ENCODE peak calls at places on chromosome 17, in nine cellular contexts. J is transverse colon, Z is upper lobe of left lung, K is suprapubic skin, W is ovary, E is body of pancreas, C is uterus, O is GM12878, T is A549. A is an unnamed sample.

GRCh38 chr17:16515933-16516332 is 23.9 kb upstream of the LRRC75A start:
- DNase-seq in Z (no peak), K (peak), O (no peak), E (no peak), C (no peak), T (no peak), J (no peak), W (no peak), A (no peak)

GRCh38 chr17:72764632-72765041 is 327.9 kb downstream of the SLC39A11 start:
- DNase-seq in W (no peak), O (no peak), Z (no peak), C (no peak), K (no peak), T (no peak), J (no peak), E (no peak), A (no peak)

GRCh38 chr17:5541610-5542202 is 42.6 kb downstream of the NLRP1 start:
- DNase-seq in J (no peak), T (no peak), Z (no peak), E (no peak), K (peak), O (no peak), W (no peak), C (no peak), A (no peak)

GRCh38 chr17:17119106-17119505 is 76.8 kb downstream of the MPRIP start:
- DNase-seq in K (no peak), C (no peak), Z (peak), T (no peak), O (no peak), W (no peak), E (peak), J (peak), A (no peak)

GRCh38 chr17:7930841-7931631 is 710 bp downstream of the TRAPPC1 start:
- DNase-seq in J (no peak), T (no peak), W (no peak), C (no peak), Z (no peak), K (no peak), E (no peak), O (no peak), A (no peak)

GRCh38 chr17:70307430-70307829 is 138.1 kb downstream of the KCNJ2 start:
- DNase-seq in J (no peak), T (no peak), E (no peak), O (no peak), W (no peak), K (no peak), C (no peak), Z (no peak), A (no peak)

GRCh38 chr17:62933986-62934385 is 32.0 kb upstream of the TANC2 start:
- DNase-seq in T (no peak), K (no peak), W (no peak), J (no peak), Z (peak), O (no peak), E (no peak), C (no peak), A (no peak)

GRCh38 chr17:30576326-30576861 is 99.2 kb downstream of the GOSR1 start:
- DNase-seq in J (no peak), Z (no peak), O (no peak), W (no peak), E (no peak), T (no peak), C (no peak), K (peak), A (no peak)

GRCh38 chr17:77328823-77329740 is 188.3 kb downstream of the SEC14L1 start:
- DNase-seq in O (no peak), E (peak), Z (peak), T (no peak), W (no peak), J (peak), K (peak), C (no peak), A (no peak)

GRCh38 chr17:57554826-57555635 is 190.1 kb downstream of the CCDC182 start:
- DNase-seq in Z (no peak), C (no peak), W (no peak), T (no peak), E (no peak), K (no peak), J (no peak), O (no peak), A (no peak)

GRCh38 chr17:49358638-49359247 is 3.3 kb downstream of the ZNF652 start:
- DNase-seq in Z (no peak), C (no peak), J (no peak), T (no peak), O (peak), E (no peak), W (no peak), K (no peak), A (no peak)

GRCh38 chr17:75769536-75769935 is 4.5 kb upstream of the GALK1 start:
- DNase-seq in T (no peak), Z (no peak), C (no peak), K (no peak), O (no peak), J (no peak), E (no peak), W (no peak), A (no peak)

GRCh38 chr17:75773808-75774470 is 8.9 kb upstream of the GALK1 start:
- DNase-seq in E (peak), W (peak), K (no peak), J (peak), C (no peak), O (no peak), T (no peak), Z (no peak), A (no peak)

GRCh38 chr17:75774471-75774987 is 9.5 kb upstream of the GALK1 start:
- DNase-seq in W (peak), Z (no peak), K (peak), O (no peak), J (peak), T (no peak), E (peak), C (no peak), A (no peak)

GRCh38 chr17:75773121-75773807 is 8.3 kb upstream of the GALK1 start:
- DNase-seq in O (no peak), E (peak), T (no peak), K (peak), J (peak), W (peak), Z (no peak), C (peak), A (no peak)

GRCh38 chr17:75771334-75772281 is 6.6 kb upstream of the GALK1 start:
- DNase-seq in Z (no peak), C (no peak), E (no peak), J (peak), W (peak), T (no peak), K (peak), O (no peak), A (no peak)
- TF ChIP-seq CTCF in Z (no peak), C (no peak), E (no peak), J (no peak), W (no peak), T (peak), K (no peak), O (peak), A (peak)

GRCh38 chr17:45132569-45133463 is 501 bp upstream of the PLCD3 start:
- DNase-seq in K (peak), E (peak), O (no peak), C (peak), T (peak), W (peak), J (peak), Z (peak), A (peak)
- TF ChIP-seq POLR2A in K (no peak), E (peak), O (peak), C (peak), T (peak), W (peak), J (peak), Z (peak), A (peak)

GRCh38 chr17:81470270-81470943 is 42.2 kb downstream of the ACTG1 start:
- DNase-seq in C (no peak), W (no peak), O (no peak), E (no peak), Z (no peak), T (no peak), K (no peak), J (no peak), A (no peak)
- H3K27ac ChIP-seq in C (peak), W (no peak), O (no peak), E (no peak), Z (no peak), T (no peak), K (peak), J (no peak), A (peak)

DNA sequence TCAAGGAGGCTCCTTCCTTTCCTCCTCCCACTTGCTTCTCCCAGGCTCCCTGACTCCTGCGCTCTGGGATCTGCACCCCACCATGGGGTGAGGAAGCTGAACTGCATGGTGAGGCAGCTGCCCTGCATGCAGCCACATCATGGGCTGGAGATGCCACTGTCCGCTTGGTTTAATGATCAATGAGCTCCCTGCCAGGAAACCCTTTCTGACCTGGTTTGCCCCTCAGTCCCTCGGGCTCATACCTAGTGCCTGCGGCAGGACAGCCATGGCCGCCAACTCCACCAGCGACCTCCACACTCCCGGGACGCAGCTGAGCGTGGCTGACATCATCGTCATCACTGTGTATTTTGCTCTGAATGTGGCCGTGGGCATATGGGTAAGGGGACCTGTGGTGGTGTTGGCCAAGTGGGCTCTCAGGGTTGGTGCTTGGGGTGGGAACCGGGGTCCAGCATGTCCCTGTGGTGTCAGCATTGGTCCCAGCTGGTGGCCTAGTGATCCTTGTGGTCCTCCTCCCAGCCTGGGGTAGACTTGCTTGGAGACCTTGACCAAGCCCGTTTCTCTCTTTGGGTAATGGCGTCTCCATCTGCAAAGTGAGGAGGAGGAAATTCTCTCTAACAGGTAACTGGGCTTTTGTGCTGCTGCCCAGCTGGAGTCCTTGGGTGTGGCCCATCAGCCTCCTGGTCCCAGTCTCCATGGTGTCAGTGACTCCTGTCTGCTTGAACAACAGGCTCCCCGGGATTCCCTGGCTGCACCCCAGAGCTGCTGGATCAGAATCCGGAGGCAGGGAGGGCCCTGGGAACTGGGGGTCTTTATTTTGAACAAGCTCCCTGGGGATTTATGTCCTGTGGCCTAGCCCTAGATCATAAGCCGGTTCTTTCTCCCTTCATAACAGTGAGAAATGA is at the start of gene SLC5A10:
- DNase-seq in K (no peak), T (peak), W (no peak), Z (no peak), O (no peak), C (no peak), J (no peak), E (no peak), A (no peak)
- TF ChIP-seq CTCF in K (peak), T (no peak), W (no peak), Z (no peak), O (peak), C (no peak), J (peak), E (no peak), A (no peak)

GRCh38 chr17:82281076-82281475 is 7.6 kb upstream of the CSNK1D start:
- DNase-seq in Z (no peak), W (no peak), K (no peak), J (no peak), C (no peak), O (no peak), E (no peak), T (no peak), A (no peak)

GRCh38 chr17:82280537-82280936 is 7.0 kb upstream of the CSNK1D start:
- DNase-seq in C (no peak), W (no peak), T (no peak), E (no peak), Z (no peak), J (no peak), K (no peak), O (no peak), A (no peak)

GRCh38 chr17:82283208-82283749 is 9.8 kb upstream of the CSNK1D start:
- DNase-seq in C (peak), O (no peak), K (no peak), E (no peak), W (no peak), Z (no peak), J (no peak), T (peak), A (no peak)

GRCh38 chr17:82282239-82283207 is 9.0 kb upstream of the CSNK1D start:
- DNase-seq in T (no peak), C (no peak), Z (no peak), O (no peak), E (no peak), W (no peak), J (no peak), K (no peak), A (no peak)

GRCh38 chr17:82281502-82282238 is 8.2 kb upstream of the CSNK1D start:
- DNase-seq in E (peak), C (no peak), K (no peak), T (peak), Z (peak), J (peak), O (peak), W (no peak), A (no peak)
- TF ChIP-seq POLR2A in E (no peak), C (no peak), K (no peak), T (no peak), Z (no peak), J (no peak), O (no peak), W (no peak), A (no peak)

GRCh38 chr17:38907930-38908675 is 17.3 kb upstream of the LASP1NB start:
- DNase-seq in O (no peak), W (no peak), C (no peak), T (no peak), K (peak), E (no peak), J (no peak), Z (no peak), A (no peak)
- H3K27ac ChIP-seq in O (no peak), W (no peak), C (peak), T (peak), K (peak), E (peak), J (peak), Z (peak), A (peak)

GRCh38 chr17:13576661-13577526 is 24.8 kb downstream of the HS3ST3A1 start:
- DNase-seq in T (peak), E (no peak), J (no peak), C (no peak), W (no peak), Z (no peak), O (no peak), K (no peak), A (no peak)
- TF ChIP-seq CTCF in T (no peak), E (no peak), J (no peak), C (no peak), W (no peak), Z (no peak), O (no peak), K (no peak), A (no peak)

A was measured in esophagus squamous epithelium.